ENCODE peak calls at places on chromosomes 3 and 15, in eight cellular contexts. O is pancreas; F is AG09319; S is GM13976; H is GM12865; V is naive thymus-derived CD4-positive, alpha-beta T cell; Y is AG04450; J is iris pigment epithelial cell. Z is an unnamed sample.

GRCh38 chr3:182364323-182364722 is 429.0 kb upstream of the ATP11B start:
- DNase-seq in S (no peak), O (peak; percentile 20), H (no peak), V (no peak), F (no peak), Y (no peak), J (no peak), Z (no peak)

GRCh38 chr15:66922608-66923007 is 142.8 kb upstream of the SMAD3 start:
- DNase-seq in Y (no peak), H (no peak), O (no peak), F (no peak), V (no peak), S (no peak), J (no peak), Z (no peak)

GRCh38 chr3:196093271-196094111 is 11.6 kb upstream of the TFRC start:
- DNase-seq in Y (no peak), F (no peak), S (no peak), J (peak; percentile 10), V (no peak), O (no peak), H (peak; percentile 47), Z (no peak)

GRCh38 chr3:120648290-120648689 is 33.7 kb downstream of the HGD start:
- DNase-seq in H (no peak), S (no peak), V (no peak), Y (no peak), J (no peak), F (no peak), O (no peak), Z (no peak)

GRCh38 chr3:127056281-127056680 is 73.4 kb downstream of the PLXNA1 start:
- DNase-seq in Y (no peak), J (no peak), O (no peak), S (no peak), H (no peak), F (no peak), V (no peak), Z (no peak)

GRCh38 chr3:55750525-55750924 is 263.4 kb upstream of the WNT5A start:
- DNase-seq in J (peak; percentile 94), O (no peak), F (peak; percentile 72), S (no peak), Y (peak; percentile 45), H (no peak), V (no peak), Z (peak; percentile 64)

GRCh38 chr3:22269827-22270226 is 518.8 kb upstream of the ZNF385D start:
- DNase-seq in F (no peak), J (peak; percentile 69), S (no peak), V (no peak), H (no peak), O (no peak), Y (no peak), Z (no peak)

GRCh38 chr3:21117397-21117796 is 633.6 kb downstream of the ZNF385D start:
- DNase-seq in S (no peak), V (no peak), J (no peak), O (no peak), H (no peak), Y (no peak), F (no peak), Z (no peak)

GRCh38 chr3:87349833-87350232 is 73.4 kb upstream of the POU1F1 start:
- DNase-seq in F (no peak), O (no peak), Y (no peak), H (no peak), J (no peak), V (no peak), S (no peak), Z (no peak)

GRCh38 chr3:116971531-116971930 is 262.0 kb downstream of the TUSC7 start:
- DNase-seq in J (no peak), Y (no peak), H (no peak), O (no peak), V (no peak), F (no peak), S (no peak), Z (no peak)

GRCh38 chr3:69085543-69086132 is 901 bp downstream of the ARL6IP5 start:
- DNase-seq in H (peak; percentile 22), V (no peak), Y (no peak), O (peak; percentile 55), S (no peak), J (peak; percentile 23), F (no peak), Z (no peak)

GRCh38 chr3:194276768-194277546 is 74.2 kb downstream of the CPN2 start:
- DNase-seq in V (no peak), S (no peak), F (no peak), O (peak; percentile 67), Y (no peak), J (no peak), H (no peak), Z (no peak)

GRCh38 chr3:113218011-113218678 is 6.8 kb downstream of the BOC start:
- DNase-seq in S (no peak), H (no peak), V (no peak), F (no peak), O (no peak), J (no peak), Y (no peak), Z (no peak)

GRCh38 chr3:72086051-72086711 is 301.2 kb upstream of the PROK2 start:
- DNase-seq in Y (no peak), H (no peak), J (peak; percentile 27), O (no peak), F (no peak), S (peak; percentile 45), V (no peak), Z (no peak)

GRCh38 chr3:66904816-66905543 is 93.1 kb upstream of the KBTBD8 start:
- DNase-seq in Y (no peak), O (no peak), H (no peak), J (peak; percentile 57), S (no peak), V (no peak), F (no peak), Z (no peak)

GRCh38 chr3:103813955-103814354 is 1379.1 kb downstream of the ZPLD1 start:
- DNase-seq in F (no peak), S (no peak), J (no peak), Y (no peak), H (no peak), O (no peak), V (no peak), Z (peak; percentile 96)

Z was measured in LNCaP clone FGC.